ENCODE peak calls at places on chromosomes 16 and 17, in seven cellular contexts. M is tibial nerve, O is sigmoid colon, J is ovary, F is stomach, K is A549, V is GM12878. P is an unnamed sample.

GRCh38 chr17:64984776-64985521 is 65.7 kb upstream of the LRRC37A3 start:
- DNase-seq in M (no peak), O (no peak), J (no peak), F (no peak), K (peak; percentile 75), V (no peak), P (no peak)

GRCh38 chr16:2156025-2156848 is 655 bp downstream of the TRAF7 start:
- DNase-seq in M (peak; percentile 33), O (no peak), J (peak; percentile 68), F (no peak), K (no peak), V (no peak), P (no peak)

GRCh38 chr16:87127061-87127765 is 190.0 kb downstream of the C16orf95 start:
- DNase-seq in M (no peak), O (peak; percentile 69), J (peak; percentile 53), F (no peak), K (no peak), V (no peak), P (no peak)

GRCh38 chr16:10584956-10585561 is 4.7 kb upstream of the EMP2 start:
- DNase-seq in M (no peak), O (no peak), J (no peak), F (no peak), K (no peak), V (no peak), P (no peak)

GRCh38 chr16:19696961-19697360 is 21.1 kb downstream of the KNOP1 start:
- DNase-seq in M (no peak), O (no peak), J (no peak), F (no peak), K (no peak), V (no peak), P (peak; percentile 79)

GRCh38 chr17:61251939-61252865 is 147.4 kb upstream of the TBX2 start:
- DNase-seq in M (peak; percentile 97), O (peak; percentile 95), J (peak; percentile 93), F (peak; percentile 76), K (peak; percentile 41), V (no peak), P (peak; percentile 91)

GRCh38 chr16:11994187-11995119 is 17.9 kb downstream of the SNX29 start:
- DNase-seq in M (peak; percentile 30), O (peak; percentile 68), J (no peak), F (no peak), K (no peak), V (no peak), P (peak; percentile 73)

GRCh38 chr17:57669671-57670529 is 75.2 kb downstream of the CCDC182 start:
- DNase-seq in M (no peak), O (peak; percentile 19), J (no peak), F (no peak), K (no peak), V (no peak), P (no peak)

GRCh38 chr17:68353121-68353521 is 61.8 kb downstream of the ARSG start:
- DNase-seq in M (no peak), O (no peak), J (no peak), F (no peak), K (no peak), V (no peak), P (no peak)

GRCh38 chr16:83959621-83960434 is 6.8 kb downstream of the OSGIN1 start:
- DNase-seq in M (no peak), O (no peak), J (no peak), F (no peak), K (no peak), V (no peak), P (no peak)

GRCh38 chr17:81912441-81913309 is 1.5 kb upstream of the PCYT2 start:
- DNase-seq in M (no peak), O (peak; percentile 71), J (no peak), F (peak; percentile 65), K (no peak), V (no peak), P (no peak)

GRCh38 chr17:39073916-39074315 is 77.5 kb downstream of the PLXDC1 start:
- DNase-seq in M (no peak), O (no peak), J (no peak), F (no peak), K (no peak), V (no peak), P (no peak)

GRCh38 chr16:58459344-58460218 is 40.4 kb upstream of the NDRG4 start:
- DNase-seq in M (no peak), O (no peak), J (no peak), F (no peak), K (peak; percentile 75), V (no peak), P (no peak)

GRCh38 chr17:31313982-31314787 is at the start of gene EVI2B:
- DNase-seq in M (no peak), O (no peak), J (no peak), F (no peak), K (peak; percentile 34), V (peak; percentile 66), P (peak; percentile 35)
- TF ChIP-seq EP300 in M (no peak), O (no peak), J (no peak), F (no peak), K (no peak), V (no peak), P (no peak)

DNA sequence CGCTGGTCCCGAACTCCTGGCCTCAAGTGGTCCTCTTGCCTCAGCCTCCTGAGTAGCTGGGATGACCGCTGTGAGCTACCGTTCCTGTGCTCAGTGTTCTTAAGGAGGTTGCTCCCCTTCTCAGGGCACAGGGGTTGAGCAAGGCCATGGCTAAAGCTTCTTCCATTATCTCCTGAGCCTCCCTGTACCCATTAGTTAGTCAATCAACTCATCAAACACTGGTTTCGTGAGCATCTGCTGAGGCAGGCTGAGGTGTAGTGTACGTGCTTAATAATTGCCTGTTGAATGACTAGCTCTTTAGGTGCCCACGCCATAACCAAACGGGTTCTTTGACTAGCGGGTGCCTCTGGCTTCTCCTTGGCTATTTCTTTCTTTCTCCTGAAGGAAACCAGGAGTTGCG is 11.7 kb downstream of the SGCA start:
- DNase-seq in M (no peak), O (no peak), J (no peak), F (no peak), K (no peak), V (no peak), P (no peak)
- H3K27ac ChIP-seq in M (peak overlapping the region; percentile 76), O (peak overlapping the region; percentile 94), J (peak overlapping the region; percentile 81), F (peak overlapping the region; percentile 80), K (peak overlapping the region; percentile 95), V (no peak overlapping the region), P (peak overlapping the region; percentile 43)

DNA sequence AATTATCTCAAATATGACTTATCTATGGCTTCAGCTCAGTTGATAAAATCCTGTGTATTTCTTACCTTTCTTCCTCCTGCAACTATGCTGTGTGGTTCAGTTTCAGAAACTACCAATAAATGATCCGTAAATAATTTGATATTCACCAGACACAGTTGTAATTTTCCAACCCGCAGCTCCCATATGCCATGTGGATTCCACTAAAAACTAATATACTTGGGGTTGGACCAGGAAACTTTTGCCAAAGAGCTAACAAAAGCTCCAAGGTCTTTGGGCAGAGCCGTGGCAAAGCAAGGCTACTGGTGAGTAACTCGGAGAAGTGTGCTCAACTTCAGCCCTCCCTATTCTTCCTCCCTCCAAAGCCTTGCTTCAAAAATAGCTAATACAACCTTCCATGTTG is 2.3 kb upstream of the CHST6 start:
- DNase-seq in M (no peak), O (no peak), J (no peak), F (no peak), K (no peak), V (no peak), P (no peak)
- H3K4me1 ChIP-seq in M (no peaks in the 10 kb centered on the region), O (peaks cover 26% of the 10 kb centered on the region), J (peaks cover 2% of the 10 kb centered on the region), F (peaks cover 17% of the 10 kb centered on the region), K (peaks cover 3% of the 10 kb centered on the region), V (peaks cover 4% of the 10 kb centered on the region), P (peaks cover 11% of the 10 kb centered on the region)

GRCh38 chr16:85765767-85766166 is 14.9 kb upstream of the C16orf74 start:
- DNase-seq in M (no peak), O (no peak), J (no peak), F (no peak), K (no peak), V (no peak), P (no peak)

GRCh38 chr16:85763616-85764015 is 12.7 kb upstream of the C16orf74 start:
- DNase-seq in M (no peak), O (no peak), J (no peak), F (no peak), K (no peak), V (no peak), P (no peak)

GRCh38 chr16:85761866-85762265 is 11.0 kb upstream of the C16orf74 start:
- DNase-seq in M (no peak), O (no peak), J (no peak), F (no peak), K (no peak), V (no peak), P (no peak)

GRCh38 chr16:85765273-85765672 is 14.4 kb upstream of the C16orf74 start:
- DNase-seq in M (no peak), O (no peak), J (no peak), F (no peak), K (no peak), V (no peak), P (no peak)

GRCh38 chr16:85762970-85763369 is 12.1 kb upstream of the C16orf74 start:
- DNase-seq in M (no peak), O (no peak), J (no peak), F (no peak), K (no peak), V (no peak), P (no peak)
- TF ChIP-seq EP300 in M (no peak), O (no peak), J (no peak), F (no peak), K (no peak), V (no peak), P (no peak)

GRCh38 chr17:62653002-62653830 is 25.7 kb downstream of the MRC2 start:
- DNase-seq in M (no peak), O (peak; percentile 81), J (peak; percentile 84), F (peak; percentile 63), K (peak; percentile 69), V (peak; percentile 64), P (peak; percentile 92)
- H3K27ac ChIP-seq in M (peak overlapping the region; percentile 56), O (peak overlapping the region; percentile 66), J (peak overlapping the region; percentile 49), F (peak overlapping the region; percentile 87), K (peak overlapping the region; percentile 90), V (no peak overlapping the region), P (peak overlapping the region; percentile 78)

DNA sequence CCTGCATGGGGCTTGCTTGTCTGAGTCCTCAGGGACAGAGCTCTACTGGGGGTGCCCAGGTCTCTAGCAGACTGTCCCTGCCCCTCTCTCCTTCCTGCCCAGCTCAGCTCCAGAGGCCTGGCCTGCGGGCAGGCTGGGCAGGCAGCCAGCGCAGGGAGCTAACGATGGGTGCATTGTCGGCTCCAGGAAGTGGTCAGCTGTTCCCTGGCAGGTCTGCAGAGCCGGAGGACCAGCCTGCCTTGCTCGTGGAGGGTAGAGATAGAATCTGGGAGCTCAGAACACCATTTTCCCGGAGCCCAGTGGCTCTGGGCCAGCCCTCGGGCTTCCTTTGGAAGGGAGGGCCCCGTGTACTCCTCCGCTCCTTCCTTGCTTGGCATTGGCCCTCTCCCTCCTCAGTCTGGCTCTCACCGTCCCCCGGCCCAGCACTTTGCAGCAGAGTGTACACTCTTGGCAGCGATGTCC is 189.6 kb downstream of the RAB11FIP4 start:
- DNase-seq in M (no peak), O (peak; percentile 92), J (peak; percentile 88), F (peak; percentile 90), K (no peak), V (no peak), P (peak; percentile 90)
- H3K4me1 ChIP-seq in M (no peaks in the 10 kb centered on the region), O (peaks cover 71% of the 10 kb centered on the region), J (peaks cover 12% of the 10 kb centered on the region), F (peaks cover 59% of the 10 kb centered on the region), K (peaks cover 4% of the 10 kb centered on the region), V (peaks cover 7% of the 10 kb centered on the region), P (peaks cover 36% of the 10 kb centered on the region)